ENCODE peak calls at places on chromosomes 5 and 9, in five cellular contexts. G, E, J, Z and I are unnamed samples.

GRCh38 chr5:127373858-127374491 is 83.4 kb downstream of the MEGF10 start:
- DNase-seq in G (no peak), E (no peak), J (no peak), Z (no peak), I (peak)

GRCh38 chr5:124438390-124439380 is 307.8 kb downstream of the ZNF608 start:
- DNase-seq in G (no peak), E (no peak), J (no peak), Z (no peak), I (peak)

GRCh38 chr5:40217509-40217908 is 462.2 kb upstream of the PTGER4 start:
- DNase-seq in G (no peak), E (no peak), J (no peak), Z (no peak), I (no peak)

GRCh38 chr5:170920196-170920595 is 58.4 kb downstream of the RANBP17 start:
- DNase-seq in G (no peak), E (peak), J (no peak), Z (no peak), I (no peak)

GRCh38 chr5:149326611-149327010 is 18.7 kb upstream of the GRPEL2 start:
- DNase-seq in G (no peak), E (no peak), J (no peak), Z (no peak), I (no peak)

GRCh38 chr5:176803943-176804498 is 6.3 kb upstream of the UNC5A start:
- DNase-seq in G (peak), E (peak), J (no peak), Z (no peak), I (no peak)

GRCh38 chr9:118455259-118455658 is 751.1 kb downstream of the TLR4 start:
- DNase-seq in G (peak), E (no peak), J (no peak), Z (no peak), I (no peak)

GRCh38 chr5:171484460-171484899 is 65.0 kb downstream of the FGF18 start:
- DNase-seq in G (no peak), E (peak), J (peak), Z (peak), I (peak)

GRCh38 chr5:175800656-175801081 is 70.7 kb upstream of the CPLX2 start:
- DNase-seq in G (no peak), E (peak), J (no peak), Z (no peak), I (no peak)

GRCh38 chr5:150510460-150511263 is 2.7 kb downstream of the NDST1 start:
- DNase-seq in G (peak), E (no peak), J (no peak), Z (no peak), I (no peak)

GRCh38 chr9:109815366-109815947 is 35.5 kb downstream of the PALM2AKAP2 start:
- DNase-seq in G (peak), E (peak), J (no peak), Z (no peak), I (no peak)

GRCh38 chr5:24094081-24094480 is 550.7 kb downstream of the CDH10 start:
- DNase-seq in G (no peak), E (no peak), J (no peak), Z (no peak), I (no peak)

GRCh38 chr9:73006986-73007385 is 54.1 kb upstream of the ALDH1A1 start:
- DNase-seq in G (no peak), E (no peak), J (no peak), Z (no peak), I (no peak)

GRCh38 chr5:122354293-122354692 is 42.3 kb downstream of the SNCAIP start:
- DNase-seq in G (no peak), E (no peak), J (no peak), Z (no peak), I (no peak)

GRCh38 chr9:35743880-35744518 is 5.0 kb downstream of the GBA2 start:
- DNase-seq in G (no peak), E (no peak), J (no peak), Z (no peak), I (no peak)